ENCODE peak calls at places on chromosomes 6 and 20, in seven cellular contexts. R, U, C, B, E, P and M are unnamed samples.

GRCh38 chr6:26269406-26270120 is 95.4 kb upstream of the BTN3A2 start:
- DNase-seq in C (no peak), B (no peak), P (no peak), U (no peak), R (no peak), E (no peak), M (no peak)

GRCh38 chr20:20712004-20712473 is 405 bp downstream of the RALGAPA2 start:
- DNase-seq in P (no peak), B (no peak), R (no peak), U (peak; percentile 18), C (peak; percentile 37), E (peak; percentile 46), M (no peak)

GRCh38 chr6:62492192-62492822 is 206.3 kb upstream of the KHDRBS2 start:
- DNase-seq in E (no peak), R (no peak), B (no peak), U (no peak), C (no peak), P (no peak), M (peak; percentile 42)

GRCh38 chr6:11909696-11910132 is 102.4 kb upstream of the HIVEP1 start:
- DNase-seq in U (no peak), B (no peak), E (no peak), C (no peak), P (no peak), R (no peak), M (no peak)

GRCh38 chr6:41428995-41429417 is 93.6 kb downstream of the NCR2 start:
- DNase-seq in E (peak; percentile 35), C (no peak), R (no peak), B (no peak), P (no peak), U (no peak), M (no peak)

GRCh38 chr20:61253640-61254511 is 1.8 kb downstream of the CDH4 start:
- DNase-seq in P (no peak), B (no peak), C (no peak), U (no peak), E (no peak), R (peak; percentile 61), M (no peak)

GRCh38 chr6:75747371-75747984 is 1.6 kb upstream of the MYO6 start:
- DNase-seq in U (no peak), P (no peak), C (no peak), E (peak; percentile 45), R (no peak), B (no peak), M (no peak)

GRCh38 chr6:147209762-147210449 is 5.7 kb downstream of the STXBP5 start:
- DNase-seq in P (no peak), E (no peak), C (no peak), U (no peak), R (no peak), B (no peak), M (no peak)

GRCh38 chr20:24777746-24778145 is 171.3 kb upstream of the CST7 start:
- DNase-seq in C (no peak), B (no peak), U (no peak), P (no peak), R (no peak), E (no peak), M (peak; percentile 33)

GRCh38 chr6:47147175-47147727 is 105.1 kb upstream of the ADGRF1 start:
- DNase-seq in E (no peak), P (no peak), R (no peak), U (no peak), C (peak; percentile 50), B (no peak), M (no peak)

GRCh38 chr6:149909701-149910470 is 12.0 kb upstream of the RAET1E start:
- DNase-seq in P (no peak), E (no peak), R (no peak), B (no peak), U (no peak), C (no peak), M (no peak)

GRCh38 chr20:20362774-20363435 is 5.0 kb upstream of the INSM1 start:
- DNase-seq in C (no peak), R (peak; percentile 65), B (no peak), P (no peak), E (no peak), U (no peak), M (no peak)

GRCh38 chr6:100132005-100132404 is 138.0 kb upstream of the MCHR2 start:
- DNase-seq in C (no peak), B (no peak), U (no peak), P (no peak), R (no peak), E (no peak), M (no peak)

GRCh38 chr20:31842471-31843157 is 2.8 kb downstream of the FOXS1 start:
- DNase-seq in U (peak; percentile 44), P (no peak), R (no peak), C (no peak), E (no peak), B (no peak), M (no peak)

GRCh38 chr6:61842005-61842404 is 444.0 kb downstream of the KHDRBS2 start:
- DNase-seq in B (no peak), C (no peak), U (no peak), E (no peak), P (no peak), R (no peak), M (no peak)

GRCh38 chr6:43575772-43576551 is at the start of the genes POLH and XPO5:
- DNase-seq in E (peak; percentile 96), B (peak; percentile 98), P (peak; percentile 81), U (peak; percentile 96), C (peak; percentile 92), R (peak; percentile 93), M (peak; percentile 98)

GRCh38 chr6:126812651-126813050 is 305.8 kb upstream of the RSPO3 start:
- DNase-seq in E (no peak), P (no peak), R (no peak), U (peak; percentile 48), C (no peak), B (no peak), M (no peak)

GRCh38 chr6:32685603-32686002 is 19.1 kb upstream of the HLA-DQB1 start:
- DNase-seq in C (no peak), E (no peak), B (no peak), P (no peak), R (no peak), U (no peak), M (no peak)

DNA sequence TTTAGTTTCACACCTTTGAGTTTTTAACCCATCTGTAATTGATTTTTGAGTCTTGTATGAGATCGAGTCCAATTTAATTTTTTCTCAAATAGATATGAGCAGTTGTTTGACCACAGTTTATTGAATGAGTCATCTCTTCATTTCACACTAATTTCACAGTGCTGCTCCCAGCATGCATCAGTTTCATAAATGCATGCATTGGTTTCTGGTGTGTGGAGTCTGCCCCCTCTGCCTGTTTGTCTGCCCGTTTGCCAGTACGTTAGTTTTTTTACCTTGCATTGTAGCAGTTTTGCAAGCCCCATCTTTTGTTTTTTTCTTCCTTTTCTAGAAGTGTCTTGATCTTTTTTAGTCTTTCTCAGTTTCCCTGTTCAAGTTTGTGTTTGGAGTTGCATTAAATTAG is 11.9 kb downstream of the SLX4IP start:
- DNase-seq in C (peak; percentile 32), P (peak; percentile 67), E (peak; percentile 36), B (peak; percentile 27), R (no peak), U (peak; percentile 66), M (no peak)
- TF ChIP-seq POLR2AphosphoS5 in C (no peak), P (peak; percentile 33), E (no peak), B (no peak), R (no peak), U (no peak), M (no peak)

GRCh38 chr6:307874-308273 is 15.6 kb downstream of the DUSP22 start:
- DNase-seq in C (no peak), E (no peak), R (no peak), U (no peak), P (no peak), B (no peak), M (no peak)

GRCh38 chr6:309947-310346 is 17.7 kb downstream of the DUSP22 start:
- DNase-seq in C (no peak), B (no peak), U (no peak), P (no peak), R (no peak), E (no peak), M (peak; percentile 70)

GRCh38 chr6:308307-308706 is 16.0 kb downstream of the DUSP22 start:
- DNase-seq in E (no peak), B (no peak), P (no peak), C (no peak), R (no peak), U (no peak), M (no peak)

GRCh38 chr6:307065-307814 is 15.0 kb downstream of the DUSP22 start:
- DNase-seq in C (no peak), P (no peak), B (no peak), U (no peak), E (no peak), R (no peak), M (no peak)

GRCh38 chr6:308768-309167 is 16.5 kb downstream of the DUSP22 start:
- DNase-seq in U (no peak), P (no peak), C (no peak), B (peak; percentile 41), E (no peak), R (no peak), M (no peak)
- H3K4me1 ChIP-seq in U (no peaks in the 10 kb centered on the region), P (no peaks in the 10 kb centered on the region), C (no peaks in the 10 kb centered on the region), B (peaks cover 12% of the 10 kb centered on the region), E (no peaks in the 10 kb centered on the region), R (no peaks in the 10 kb centered on the region), M (peaks cover 40% of the 10 kb centered on the region)

DNA sequence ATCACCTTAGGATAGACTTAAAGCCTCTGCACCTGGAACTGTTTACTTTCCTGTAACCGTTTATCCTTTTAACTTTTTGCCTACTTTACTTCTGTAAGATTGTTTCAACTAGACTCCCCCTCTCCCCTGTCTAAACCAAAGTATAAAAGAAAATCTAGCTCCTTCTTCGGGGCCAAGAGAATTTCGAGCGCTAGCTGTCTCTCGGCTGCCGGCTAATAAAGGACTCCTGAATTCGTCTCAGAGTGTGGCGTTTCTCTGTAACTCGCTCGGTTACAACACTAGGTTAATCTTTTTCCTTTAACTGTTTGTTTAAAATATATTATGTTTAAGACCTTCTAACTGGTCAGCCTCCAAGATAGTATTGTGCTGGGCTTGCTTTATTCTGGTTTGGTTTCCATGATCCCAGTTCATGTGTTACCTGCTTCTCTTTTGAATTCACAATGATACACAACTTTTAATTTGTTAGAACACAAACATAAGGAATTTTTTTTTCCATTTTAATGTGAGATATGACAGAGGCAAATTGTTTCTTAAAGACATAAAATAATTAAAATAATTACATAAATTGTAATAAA is 8.7 kb upstream of the NQO2 start:
- DNase-seq in R (no peak), C (no peak), B (no peak), E (no peak), U (no peak), P (no peak), M (no peak)
- H3K4me3 ChIP-seq in R (no peak overlapping the region), C (peak overlapping the region; percentile 78), B (peak overlapping the region; percentile 71), E (peak overlapping the region; percentile 88), U (peak overlapping the region; percentile 78), P (no peak overlapping the region), M (peak overlapping the region; percentile 89)

DNA sequence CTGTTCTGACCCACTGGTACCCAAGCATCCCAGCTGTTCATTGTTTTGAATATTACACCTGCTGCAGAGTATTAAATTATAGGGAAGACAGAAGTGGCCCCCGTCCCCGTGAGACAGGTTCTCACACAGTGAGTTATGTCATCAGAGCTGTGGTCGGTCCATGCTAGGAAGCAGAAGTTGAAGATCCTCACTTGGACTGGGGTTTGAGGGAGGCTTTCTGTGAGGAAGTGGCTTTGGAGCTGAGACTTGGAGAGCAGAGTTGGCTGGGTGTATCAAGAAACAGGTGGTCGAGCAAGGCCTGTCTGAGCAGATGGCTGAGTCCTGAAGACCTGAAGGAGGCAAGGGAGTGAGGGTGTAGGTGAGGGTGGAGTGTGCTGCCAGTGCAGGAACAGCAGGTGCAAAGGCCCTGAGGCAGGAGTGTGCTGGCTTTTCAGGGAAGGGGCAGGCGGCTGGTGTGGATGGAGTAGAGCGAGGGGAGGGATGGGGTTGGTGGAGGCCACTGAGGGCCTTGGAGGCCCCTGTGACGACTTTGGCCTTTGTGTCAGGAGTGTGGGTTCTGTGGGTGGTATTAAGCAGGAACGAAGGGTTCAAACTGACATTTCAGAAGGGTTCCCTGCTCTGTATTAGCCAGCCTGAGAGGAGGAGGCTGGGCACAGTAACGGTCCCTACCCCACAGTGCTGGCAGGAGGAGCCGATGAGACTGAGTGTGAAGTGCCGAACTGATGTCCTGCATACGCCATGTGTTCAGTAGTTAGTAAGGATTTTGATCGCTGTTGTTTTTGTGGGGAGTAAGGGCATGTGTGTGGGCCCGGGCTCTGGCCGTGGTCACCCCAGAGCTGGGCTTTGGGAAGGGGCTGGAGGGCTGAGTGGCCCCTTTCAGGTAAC is 11.8 kb downstream of the SRC start:
- DNase-seq in U (no peak), B (no peak), C (no peak), E (no peak), P (no peak), R (no peak), M (peak; percentile 76)
- TF ChIP-seq POLR2AphosphoS5 in U (no peak), B (no peak), C (no peak), E (no peak), P (no peak), R (no peak), M (no peak)